ENCODE peak calls at places on chromosomes 3 and 15, in eight cellular contexts. One of them, this sample, is unnamed.

GRCh38 chr3:78140866-78141658 is 1101.2 kb downstream of the ROBO2 start:
- DNase-seq in Panc1: no peak
- DNase-seq in GM10248: no peak
- DNase-seq in Caco-2: no peak
- DNase-seq in right cardiac atrium: no peak
- DNase-seq in astrocyte of the spinal cord: peak; percentile 61
- DNase-seq in GM23338: no peak
- DNase-seq in A549: no peak
- DNase-seq in this sample: no peak

GRCh38 chr3:130242850-130243569 is 102.5 kb upstream of the COL6A5 start:
- DNase-seq in Caco-2: peak; percentile 60
- DNase-seq in astrocyte of the spinal cord: no peak
- DNase-seq in GM10248: no peak
- DNase-seq in A549: peak; percentile 6
- DNase-seq in right cardiac atrium: no peak
- DNase-seq in Panc1: peak; percentile 2
- DNase-seq in GM23338: no peak
- DNase-seq in this sample: no peak

GRCh38 chr15:89761009-89761831 is 10.2 kb upstream of the MESP1 start:
- DNase-seq in A549: no peak
- DNase-seq in astrocyte of the spinal cord: no peak
- DNase-seq in Panc1: no peak
- DNase-seq in GM10248: no peak
- DNase-seq in Caco-2: no peak
- DNase-seq in right cardiac atrium: no peak
- DNase-seq in GM23338: no peak
- DNase-seq in this sample: no peak

GRCh38 chr3:153356908-153357307 is 194.9 kb downstream of the RAP2B start:
- DNase-seq in Panc1: no peak
- DNase-seq in astrocyte of the spinal cord: no peak
- DNase-seq in A549: no peak
- DNase-seq in GM10248: no peak
- DNase-seq in right cardiac atrium: no peak
- DNase-seq in Caco-2: no peak
- DNase-seq in GM23338: no peak
- DNase-seq in this sample: no peak

GRCh38 chr15:40277472-40277871 is 5.4 kb downstream of the ANKRD63 start:
- DNase-seq in Panc1: no peak
- DNase-seq in astrocyte of the spinal cord: no peak
- DNase-seq in GM10248: no peak
- DNase-seq in right cardiac atrium: peak; percentile 47
- DNase-seq in GM23338: no peak
- DNase-seq in A549: no peak
- DNase-seq in Caco-2: no peak
- DNase-seq in this sample: no peak

GRCh38 chr3:49626796-49627195 is 47.4 kb upstream of the APEH start:
- DNase-seq in astrocyte of the spinal cord: no peak
- DNase-seq in A549: no peak
- DNase-seq in Panc1: no peak
- DNase-seq in right cardiac atrium: no peak
- DNase-seq in Caco-2: no peak
- DNase-seq in GM23338: no peak
- DNase-seq in GM10248: no peak
- DNase-seq in this sample: no peak

GRCh38 chr3:47578119-47578630 is 490 bp downstream of the CSPG5 start:
- DNase-seq in astrocyte of the spinal cord: no peak
- DNase-seq in Panc1: no peak
- DNase-seq in right cardiac atrium: peak; percentile 73
- DNase-seq in Caco-2: peak; percentile 10
- DNase-seq in GM23338: peak; percentile 56
- DNase-seq in GM10248: peak; percentile 87
- DNase-seq in A549: no peak
- DNase-seq in this sample: peak; percentile 42

GRCh38 chr3:194449913-194450312 is 36.9 kb downstream of the ATP13A3 start:
- DNase-seq in GM10248: no peak
- DNase-seq in A549: no peak
- DNase-seq in astrocyte of the spinal cord: no peak
- DNase-seq in Caco-2: no peak
- DNase-seq in right cardiac atrium: no peak
- DNase-seq in GM23338: no peak
- DNase-seq in Panc1: no peak
- DNase-seq in this sample: no peak

GRCh38 chr15:39869251-39869650 is 50.8 kb downstream of the GPR176 start:
- DNase-seq in A549: no peak
- DNase-seq in GM10248: no peak
- DNase-seq in Caco-2: no peak
- DNase-seq in GM23338: no peak
- DNase-seq in Panc1: no peak
- DNase-seq in astrocyte of the spinal cord: no peak
- DNase-seq in right cardiac atrium: no peak
- DNase-seq in this sample: no peak

GRCh38 chr15:52054381-52054780 is 35.4 kb downstream of the MAPK6 start:
- DNase-seq in right cardiac atrium: no peak
- DNase-seq in astrocyte of the spinal cord: no peak
- DNase-seq in GM10248: no peak
- DNase-seq in Caco-2: no peak
- DNase-seq in Panc1: no peak
- DNase-seq in A549: peak; percentile 41
- DNase-seq in GM23338: no peak
- DNase-seq in this sample: no peak

GRCh38 chr3:60303160-60303559 is 948.1 kb downstream of the FHIT start:
- DNase-seq in GM10248: no peak
- DNase-seq in astrocyte of the spinal cord: no peak
- DNase-seq in A549: no peak
- DNase-seq in Panc1: no peak
- DNase-seq in Caco-2: no peak
- DNase-seq in GM23338: no peak
- DNase-seq in right cardiac atrium: no peak
- DNase-seq in this sample: no peak

GRCh38 chr3:49654955-49655556 is 19.1 kb upstream of the APEH start:
- DNase-seq in Caco-2: no peak
- DNase-seq in A549: no peak
- DNase-seq in astrocyte of the spinal cord: no peak
- DNase-seq in Panc1: no peak
- DNase-seq in GM10248: no peak
- DNase-seq in GM23338: no peak
- DNase-seq in right cardiac atrium: no peak
- DNase-seq in this sample: no peak

This sample was measured in WTC11.